ENCODE peak calls at places on chromosomes 16 and 17, in five cellular contexts. Q is heart left ventricle, C is T-helper 9 cell, G is EH, K is midbrain. I is an unnamed sample.

GRCh38 chr17:19651461-19652238 is 3.1 kb downstream of the ALDH3A2 start:
- DNase-seq in Q (no peak), C (no peak), G (no peak), K (no peak), I (no peak)

GRCh38 chr16:53111078-53111776 is 56.4 kb downstream of the CHD9 start:
- DNase-seq in Q (no peak), C (no peak), G (no peak), K (no peak), I (no peak)

GRCh38 chr17:77383613-77384608 is 243.1 kb downstream of the SEC14L1 start:
- DNase-seq in Q (peak; percentile 89), C (no peak), G (no peak), K (no peak), I (no peak)

GRCh38 chr17:14947671-14948070 is 317.5 kb downstream of the PMP22 start:
- DNase-seq in Q (no peak), C (no peak), G (no peak), K (no peak), I (no peak)

GRCh38 chr17:29796652-29797051 is 133.4 kb downstream of the SSH2 start:
- DNase-seq in Q (no peak), C (no peak), G (no peak), K (no peak), I (no peak)

GRCh38 chr16:87685766-87686165 is 80.0 kb downstream of the KLHDC4 start:
- DNase-seq in Q (no peak), C (no peak), G (no peak), K (no peak), I (no peak)

GRCh38 chr17:55795098-55795497 is 44.2 kb downstream of the PCTP start:
- DNase-seq in Q (no peak), C (no peak), G (no peak), K (no peak), I (no peak)

GRCh38 chr17:39928868-39929651 is 1.5 kb downstream of the LRRC3C start:
- DNase-seq in Q (no peak), C (no peak), G (peak; percentile 98), K (no peak), I (no peak)

GRCh38 chr17:48555616-48556533 is 11.0 kb upstream of the HOXB2 start:
- DNase-seq in Q (no peak), C (no peak), G (no peak), K (no peak), I (no peak)

GRCh38 chr17:12732366-12732765 is 56.9 kb upstream of the ARHGAP44 start:
- DNase-seq in Q (no peak), C (no peak), G (no peak), K (no peak), I (no peak)

GRCh38 chr17:44919885-44920564 is 4.7 kb upstream of the GFAP start:
- DNase-seq in Q (peak; percentile 88), C (peak; percentile 25), G (peak; percentile 83), K (peak; percentile 84), I (peak; percentile 73)

GRCh38 chr16:28623172-28623711 is 13.4 kb upstream of the SULT1A1 start:
- DNase-seq in Q (peak; percentile 51), C (peak; percentile 46), G (no peak), K (peak; percentile 6), I (no peak)

GRCh38 chr17:31877341-31877740 is 18.3 kb upstream of the COPRS start:
- DNase-seq in Q (no peak), C (no peak), G (no peak), K (no peak), I (no peak)

GRCh38 chr16:4370570-4371480 is 823 bp upstream of the VASN start:
- DNase-seq in Q (peak; percentile 87), C (no peak), G (peak; percentile 84), K (peak; percentile 34), I (peak; percentile 56)

GRCh38 chr16:77564791-77565390 is 130.1 kb upstream of the ADAMTS18 start:
- DNase-seq in Q (no peak), C (no peak), G (peak; percentile 34), K (no peak), I (no peak)

GRCh38 chr17:62179525-62180161 is 114.6 kb upstream of the MED13 start:
- DNase-seq in Q (no peak), C (no peak), G (peak; percentile 84), K (no peak), I (no peak)

GRCh38 chr16:3993052-3993785 is 112.7 kb upstream of the CREBBP start:
- DNase-seq in Q (no peak), C (no peak), G (no peak), K (no peak), I (no peak)

GRCh38 chr17:66915204-66915611 is 49.3 kb upstream of the CACNG4 start:
- DNase-seq in Q (no peak), C (no peak), G (peak; percentile 44), K (no peak), I (no peak)

GRCh38 chr16:70700101-70701020 is 14.5 kb upstream of the MTSS2 start:
- DNase-seq in Q (peak; percentile 89), C (no peak), G (no peak), K (peak; percentile 82), I (peak; percentile 92)